ENCODE peak calls at places on chromosome 22, in seven cellular contexts. V is GM13976; C is Ammon's horn; Q is EH; P is skeletal muscle cell; O is pulmonary artery endothelial cell; D is stimulated activated CD4-positive, alpha-beta T cell treated with anti-CD3 and anti-CD28 coated beads, Interleukin-4, amount 100 ng/mL, for 24 hours. U is an unnamed sample.

GRCh38 chr22:42985541-42985925 is 29.4 kb downstream of the PACSIN2 start:
- DNase-seq in V (no peak), D (no peak), Q (no peak), P (no peak), C (no peak), O (no peak), U (no peak)

GRCh38 chr22:31891366-31892079 is 52.8 kb upstream of the YWHAH start:
- DNase-seq in P (no peak), C (no peak), V (no peak), O (no peak), Q (peak), D (no peak), U (no peak)

GRCh38 chr22:29128891-29129643 is 56.2 kb downstream of the KREMEN1 start:
- DNase-seq in D (no peak), V (no peak), C (no peak), O (no peak), P (no peak), Q (peak), U (no peak)

GRCh38 chr22:42964994-42965699 is 49.8 kb downstream of the PACSIN2 start:
- DNase-seq in P (peak), V (no peak), Q (no peak), O (no peak), C (no peak), D (peak), U (no peak)

GRCh38 chr22:48807155-48807554 is 1020.5 kb downstream of the BRD1 start:
- DNase-seq in V (no peak), P (no peak), O (no peak), Q (no peak), C (peak), D (no peak), U (no peak)

GRCh38 chr22:20779014-20779812 is 5.3 kb downstream of the SERPIND1 start:
- DNase-seq in O (no peak), C (no peak), V (no peak), Q (no peak), D (no peak), P (no peak), U (no peak)

GRCh38 chr22:49015459-49015858 is 812.2 kb downstream of the BRD1 start:
- DNase-seq in D (no peak), O (no peak), V (no peak), P (no peak), Q (no peak), C (no peak), U (no peak)

GRCh38 chr22:43998865-43999264 is 25.2 kb upstream of the PARVB start:
- DNase-seq in P (no peak), O (no peak), D (no peak), Q (no peak), V (no peak), C (no peak), U (no peak)

GRCh38 chr22:43867839-43868652 is 5.7 kb upstream of the SULT4A1 start:
- DNase-seq in V (no peak), O (no peak), C (peak), P (peak), D (no peak), Q (peak), U (no peak)

GRCh38 chr22:40250608-40251007 is 72.9 kb downstream of the TNRC6B start:
- DNase-seq in O (no peak), P (no peak), Q (no peak), C (no peak), D (peak), V (peak), U (no peak)

GRCh38 chr22:47392729-47393128 is 630.3 kb downstream of the TBC1D22A start:
- DNase-seq in V (no peak), D (no peak), O (no peak), P (no peak), C (no peak), Q (no peak), U (no peak)

GRCh38 chr22:44366372-44367310 is 53.9 kb upstream of the SHISAL1 start:
- DNase-seq in Q (no peak), C (no peak), D (no peak), O (no peak), P (no peak), V (no peak), U (no peak)